ENCODE peak calls at places on chromosome X, in seven cellular contexts. L is CD8-positive, alpha-beta memory T cell; V is A549; M is uterus; P is BE2C; U is colonic mucosa; I is left ventricle myocardium inferior. Z is an unnamed sample.

GRCh38 chrX:30570505-30570904 is 7.1 kb downstream of the TASL start:
- DNase-seq in L (no peak), P (no peak), U (no peak), M (no peak), I (no peak), V (peak; percentile 25), Z (no peak)

GRCh38 chrX:144683247-144683646 is 564.1 kb upstream of the SPANXN1 start:
- DNase-seq in U (no peak), M (no peak), V (no peak), L (no peak), I (no peak), P (no peak), Z (no peak)

GRCh38 chrX:34404386-34405070 is 252.6 kb downstream of the TMEM47 start:
- DNase-seq in P (no peak), L (no peak), M (peak; percentile 40), I (no peak), V (no peak), U (no peak), Z (no peak)

GRCh38 chrX:44542567-44543325 is at the start of gene FUNDC1:
- DNase-seq in V (peak; percentile 97), I (peak; percentile 90), L (peak; percentile 80), U (peak; percentile 97), M (peak; percentile 97), P (peak; percentile 93), Z (peak; percentile 95)

GRCh38 chrX:113260474-113260873 is 419.8 kb upstream of the AMOT start:
- DNase-seq in P (no peak), V (no peak), I (no peak), M (no peak), U (no peak), L (no peak), Z (no peak)

GRCh38 chrX:8433296-8434094 is 31.1 kb upstream of the VCX3B start:
- DNase-seq in I (no peak), V (no peak), P (no peak), M (no peak), U (no peak), L (no peak), Z (no peak)

GRCh38 chrX:38277802-38278201 is 49.5 kb downstream of the RPGR start:
- DNase-seq in U (no peak), L (no peak), V (peak; percentile 41), P (no peak), M (no peak), I (no peak), Z (no peak)

GRCh38 chrX:120302434-120302833 is 8.8 kb downstream of the TMEM255A start:
- DNase-seq in I (no peak), V (no peak), L (peak; percentile 38), U (peak; percentile 26), M (no peak), P (no peak), Z (no peak)

GRCh38 chrX:9279271-9279596 is 185.6 kb upstream of the TBL1X start:
- DNase-seq in I (no peak), P (no peak), L (no peak), M (no peak), V (no peak), U (no peak), Z (no peak)

GRCh38 chrX:119617511-119618164 is 11.4 kb upstream of the NKRF start:
- DNase-seq in U (no peak), V (no peak), P (no peak), M (no peak), L (no peak), I (no peak), Z (no peak)

GRCh38 chrX:39883664-39884063 is 214.1 kb downstream of the BCOR start:
- DNase-seq in V (no peak), I (no peak), U (no peak), P (no peak), M (no peak), L (no peak), Z (no peak)

GRCh38 chrX:111090458-111090857 is 5.5 kb upstream of the PAK3 start:
- DNase-seq in V (no peak), I (no peak), L (no peak), M (no peak), U (no peak), P (peak; percentile 21), Z (peak; percentile 76)
- H3K4me1 ChIP-seq in V (no peaks in the 10 kb centered on the region), I (no peaks in the 10 kb centered on the region), L (no peaks in the 10 kb centered on the region), M (no peaks in the 10 kb centered on the region), U (no peaks in the 10 kb centered on the region), P (no peaks in the 10 kb centered on the region), Z (no peaks in the 10 kb centered on the region)

DNA sequence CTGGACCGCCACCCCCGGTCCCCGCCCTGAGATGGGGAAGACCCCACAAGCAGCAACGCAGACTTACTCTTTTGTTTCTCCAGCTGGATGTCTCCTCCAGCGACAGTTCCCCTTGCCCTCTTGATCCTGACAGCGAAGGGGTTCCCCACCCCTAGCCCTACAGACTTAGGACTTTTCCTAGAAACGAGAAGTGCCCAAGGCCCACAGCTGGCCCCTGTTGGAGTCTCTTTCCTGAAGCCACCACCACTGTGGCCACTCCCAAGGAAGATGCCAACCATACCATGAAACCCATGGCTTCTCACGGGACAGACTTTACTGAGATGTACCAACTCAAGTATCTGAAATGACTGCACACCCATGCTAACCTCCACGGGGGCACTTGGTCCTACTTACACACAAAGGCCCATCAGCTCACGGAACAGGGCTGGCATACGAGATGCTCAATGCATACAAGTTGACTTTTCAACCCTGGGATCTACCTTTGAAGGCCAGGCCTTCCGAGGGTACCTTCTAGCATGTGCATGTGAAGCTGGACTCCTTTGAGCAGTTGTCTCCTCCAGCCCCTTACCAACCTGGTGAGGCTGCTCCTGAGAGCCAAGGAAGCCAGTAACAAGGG is 906 bp upstream of the IRAK1 start:
- DNase-seq in U (no peak), M (no peak), L (no peak), I (no peak), V (peak; percentile 16), P (no peak), Z (no peak)
- H3K4me1 ChIP-seq in U (no peaks in the 10 kb centered on the region), M (no peaks in the 10 kb centered on the region), L (peaks cover 8% of the 10 kb centered on the region), I (peaks cover 34% of the 10 kb centered on the region), V (peaks cover 17% of the 10 kb centered on the region), P (peaks cover 10% of the 10 kb centered on the region), Z (no peaks in the 10 kb centered on the region)

DNA sequence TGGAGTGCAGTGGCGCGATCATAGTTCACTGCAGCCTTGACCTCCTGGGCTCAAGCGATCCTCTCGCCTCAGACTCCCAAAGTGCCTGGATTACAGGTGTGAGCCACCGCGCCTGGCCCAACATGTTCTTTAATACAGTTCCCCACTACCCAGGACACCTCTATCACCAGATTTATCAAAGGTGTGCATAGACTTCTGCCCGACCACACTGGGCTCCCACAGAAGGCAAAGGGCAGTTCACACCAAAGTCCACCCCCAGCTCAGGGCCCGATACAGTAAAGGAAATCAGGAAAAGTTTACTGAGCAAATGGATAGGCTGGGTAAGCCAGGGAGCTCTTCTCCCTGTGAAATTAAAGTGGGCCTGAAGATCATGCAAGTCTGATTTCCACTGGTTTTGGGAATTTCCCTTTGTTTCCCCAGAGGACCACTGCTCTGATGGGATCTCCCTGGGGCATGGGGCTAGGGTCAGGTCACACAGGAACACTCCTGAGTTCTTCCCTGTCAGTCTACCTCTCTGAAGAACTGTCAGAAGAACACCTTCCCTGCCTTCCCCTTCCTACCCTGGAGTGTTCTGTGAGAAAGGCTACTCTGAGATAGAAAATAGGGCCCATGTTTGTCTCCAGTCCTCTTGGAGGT is 17.7 kb upstream of the PIM2 start:
- DNase-seq in V (no peak), M (no peak), P (no peak), I (no peak), L (no peak), U (no peak), Z (no peak)
- H3K4me1 ChIP-seq in V (no peaks in the 10 kb centered on the region), M (no peaks in the 10 kb centered on the region), P (no peaks in the 10 kb centered on the region), I (peaks cover 39% of the 10 kb centered on the region), L (peaks cover 75% of the 10 kb centered on the region), U (no peaks in the 10 kb centered on the region), Z (peaks cover 17% of the 10 kb centered on the region)

DNA sequence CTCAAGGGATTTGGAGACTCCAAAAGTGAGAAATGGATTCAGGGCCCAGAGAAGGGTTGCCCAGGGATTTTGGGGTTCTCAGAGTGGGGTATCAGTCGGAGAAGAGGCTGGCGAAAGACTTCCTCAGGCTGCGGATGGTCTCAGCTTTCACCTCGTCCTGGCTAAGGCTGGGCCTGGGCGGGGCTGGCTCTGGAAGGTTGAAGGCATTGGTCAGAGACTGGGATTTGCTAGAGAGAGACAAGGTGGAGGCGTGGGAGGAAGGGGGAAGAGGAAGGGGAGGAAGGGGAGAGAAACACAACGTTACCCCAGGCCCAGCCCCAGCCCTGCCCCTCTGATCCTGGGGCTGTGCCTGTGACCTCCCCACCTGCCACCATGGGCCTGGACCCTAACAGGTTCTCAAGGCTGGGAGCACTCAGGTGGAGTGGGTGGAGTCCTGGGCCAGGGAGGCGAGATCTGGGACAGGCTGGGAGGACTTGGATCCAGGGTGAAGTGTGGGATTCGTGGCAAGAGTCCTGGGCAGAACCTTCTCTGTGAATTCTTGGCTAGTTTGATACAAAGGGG is 9.4 kb upstream of the TIMP1 start:
- DNase-seq in L (no peak), I (no peak), P (no peak), V (no peak), U (no peak), M (no peak), Z (no peak)
- H3K4me1 ChIP-seq in L (no peaks in the 10 kb centered on the region), I (peaks cover 5% of the 10 kb centered on the region), P (no peaks in the 10 kb centered on the region), V (peaks cover 11% of the 10 kb centered on the region), U (no peaks in the 10 kb centered on the region), M (no peaks in the 10 kb centered on the region), Z (no peaks in the 10 kb centered on the region)

DNA sequence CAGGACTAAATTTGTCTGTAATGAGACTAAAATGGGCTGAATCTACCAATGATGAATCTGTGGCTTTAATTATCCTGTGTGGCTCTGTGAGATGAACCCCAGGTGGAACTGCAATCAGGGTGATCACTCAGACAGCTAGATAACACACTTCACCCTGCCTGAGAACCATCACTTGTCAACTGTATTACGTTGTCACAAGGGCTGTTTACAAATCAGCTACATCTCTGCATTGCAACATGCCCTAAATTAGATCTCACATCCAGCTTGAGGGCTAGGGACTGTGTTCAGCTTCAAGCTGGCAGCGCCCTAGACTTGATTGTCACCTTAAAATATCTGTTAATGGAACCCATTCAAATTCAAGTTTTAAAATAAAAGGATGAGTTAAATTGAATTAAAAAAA is 77.0 kb downstream of the SH3KBP1 start:
- DNase-seq in P (no peak), L (no peak), U (no peak), V (no peak), M (no peak), I (no peak), Z (no peak)
- H3K4me1 ChIP-seq in P (no peaks in the 10 kb centered on the region), L (peaks cover 35% of the 10 kb centered on the region), U (no peaks in the 10 kb centered on the region), V (no peaks in the 10 kb centered on the region), M (no peaks in the 10 kb centered on the region), I (peaks cover 8% of the 10 kb centered on the region), Z (no peaks in the 10 kb centered on the region)

Z was measured in adrenal gland.